ENCODE peak calls at places on chromosomes 4 and X, in seven cellular contexts. H is NCI-H187 treated with DMSO at 0.1 percent for 48 hours, L is sciatic nerve, O is NB4, A is AG09319, I is posterior vena cava, M is suprapubic skin. K is an unnamed sample.

GRCh38 chr4:141058739-141059507 is 74.3 kb downstream of the RNF150 start:
- DNase-seq in M (no peak), L (no peak), I (no peak), O (no peak), A (peak), H (no peak), K (no peak)

GRCh38 chrX:153928846-153929245 is 2.8 kb upstream of the ARHGAP4 start:
- DNase-seq in A (no peak), L (no peak), I (no peak), O (no peak), M (no peak), H (no peak), K (no peak)

GRCh38 chrX:76148011-76148665 is 24.7 kb upstream of the PBDC1 start:
- DNase-seq in L (no peak), O (peak), M (no peak), I (no peak), A (no peak), H (no peak), K (peak)

GRCh38 chr4:122968227-122968812 is 45.9 kb upstream of the NUDT6 start:
- DNase-seq in H (no peak), L (no peak), I (no peak), O (no peak), M (no peak), A (no peak), K (no peak)

GRCh38 chrX:131565909-131566308 is 22.0 kb downstream of the OR13H1 start:
- DNase-seq in O (no peak), H (no peak), L (no peak), M (no peak), A (no peak), I (no peak), K (no peak)

GRCh38 chr4:85741921-85742591 is 267.1 kb downstream of the ARHGAP24 start:
- DNase-seq in L (peak), O (no peak), A (no peak), H (no peak), I (peak), M (no peak), K (no peak)

GRCh38 chr4:180557348-180557747 is 1685.9 kb upstream of the TENM3 start:
- DNase-seq in A (no peak), O (peak), I (no peak), L (no peak), H (no peak), M (no peak), K (no peak)

GRCh38 chr4:8307126-8307525 is 37.6 kb downstream of the HTRA3 start:
- DNase-seq in A (no peak), L (peak), O (no peak), I (peak), H (no peak), M (peak), K (no peak)

GRCh38 chr4:17166954-17167353 is 268.5 kb upstream of the LDB2 start:
- DNase-seq in H (no peak), I (no peak), L (no peak), A (no peak), M (no peak), O (peak), K (no peak)

GRCh38 chr4:39045791-39046221 is 13.6 kb upstream of the TMEM156 start:
- DNase-seq in H (no peak), I (no peak), O (peak), L (no peak), A (no peak), M (no peak), K (peak)

GRCh38 chr4:74539043-74539790 is 94.3 kb downstream of the AREG start:
- DNase-seq in I (no peak), A (no peak), O (no peak), M (no peak), H (no peak), L (no peak), K (peak)